ENCODE peak calls at places on chromosomes 13 and 19, in six cellular contexts. Q, K, P, M, G and W are unnamed samples.

GRCh38 chr19:49469828-49470614 is 4.0 kb upstream of the FLT3LG start:
- DNase-seq in Q (no peak), K (no peak), P (no peak), M (no peak), G (peak), W (no peak)

GRCh38 chr19:39181500-39182173 is 15.1 kb upstream of the NCCRP1 start:
- DNase-seq in Q (no peak), K (no peak), P (no peak), M (no peak), G (no peak), W (no peak)

GRCh38 chr19:11382898-11383705 is 1.0 kb downstream of the EPOR start:
- DNase-seq in Q (peak), K (peak), P (peak), M (no peak), G (peak), W (peak)

GRCh38 chr19:32858559-32858958 is 11.0 kb downstream of the SLC7A9 start:
- DNase-seq in Q (no peak), K (no peak), P (no peak), M (no peak), G (no peak), W (no peak)

GRCh38 chr13:23147827-23148226 is 33.0 kb upstream of the SGCG start:
- DNase-seq in Q (peak), K (no peak), P (no peak), M (no peak), G (no peak), W (no peak)

GRCh38 chr19:56660381-56661105 is 11.0 kb downstream of the ZNF835 start:
- DNase-seq in Q (no peak), K (no peak), P (peak), M (no peak), G (no peak), W (no peak)

GRCh38 chr19:19463348-19464117 is 51.8 kb downstream of the TSSK6 start:
- DNase-seq in Q (no peak), K (peak), P (peak), M (no peak), G (no peak), W (no peak)

GRCh38 chr19:34575206-34575605 is 93.6 kb downstream of the WTIP start:
- DNase-seq in Q (peak), K (no peak), P (no peak), M (no peak), G (no peak), W (no peak)

GRCh38 chr13:48749144-48749543 is 95.4 kb downstream of the CYSLTR2 start:
- DNase-seq in Q (no peak), K (no peak), P (peak), M (no peak), G (no peak), W (no peak)

GRCh38 chr13:32278456-32278855 is 36.7 kb downstream of the ZAR1L start:
- DNase-seq in Q (no peak), K (no peak), P (peak), M (no peak), G (no peak), W (no peak)

DNA sequence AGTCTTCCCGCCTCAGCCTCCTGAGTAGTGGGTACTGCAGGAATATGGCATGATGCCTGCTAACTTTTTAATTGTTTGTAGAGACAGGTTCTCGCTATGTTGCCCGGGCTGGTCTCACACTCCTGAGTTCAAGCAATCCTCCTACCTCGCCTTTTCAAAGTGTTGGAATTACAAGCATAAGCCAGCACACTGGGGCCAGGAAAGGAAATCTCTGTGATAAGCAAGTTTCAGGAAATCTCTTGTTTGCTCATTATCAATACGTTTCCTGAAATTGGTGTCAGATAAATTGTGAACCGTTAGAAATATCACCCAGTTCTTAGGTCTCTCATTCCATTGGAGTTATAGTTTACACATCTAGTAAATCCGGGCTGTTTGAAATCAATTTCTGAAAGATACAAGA is 14.2 kb downstream of the WBP4 start:
- DNase-seq in Q (no peak), K (no peak), P (no peak), M (no peak), G (no peak), W (no peak)
- TF ChIP-seq CTCF in Q (no peak), K (no peak), P (no peak), M (no peak), G (no peak), W (no peak)

DNA sequence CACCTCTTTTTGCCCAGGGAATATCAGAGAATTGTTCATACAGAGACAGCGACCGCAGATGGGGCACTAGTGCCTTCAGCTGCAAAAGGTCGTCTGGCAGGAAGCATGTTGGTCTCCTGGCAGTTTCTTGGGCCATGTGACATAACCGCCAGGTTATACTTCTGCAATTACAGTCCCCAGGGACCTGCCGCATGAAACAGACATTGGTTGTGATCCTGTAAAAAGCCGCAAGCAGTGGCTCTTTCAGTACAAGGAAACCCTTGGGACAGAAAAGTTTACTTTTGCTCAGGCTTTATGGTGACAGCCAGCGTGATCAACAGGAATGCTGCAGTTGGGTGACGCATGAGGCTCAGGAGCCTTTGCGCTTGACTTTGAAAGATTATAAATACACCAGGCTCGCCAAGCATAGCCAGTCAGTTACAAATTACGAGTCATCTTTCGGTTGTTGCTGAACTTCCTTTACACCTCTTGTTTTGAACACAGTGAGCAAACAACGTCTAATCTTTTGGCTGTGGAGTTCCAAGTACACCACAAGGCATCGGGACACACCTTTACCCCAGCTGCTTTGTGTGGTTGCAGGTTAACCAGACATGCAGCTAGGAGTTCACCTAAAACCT is 50.5 kb upstream of the UBE2L5 start:
- DNase-seq in Q (no peak), K (no peak), P (peak), M (no peak), G (peak), W (peak)
- H3K4me3 ChIP-seq in Q (no peak), K (no peak), P (no peak), M (no peak), G (no peak), W (no peak)

GRCh38 chr19:14048439-14049153 is 13.3 kb downstream of the PALM3 start:
- DNase-seq in Q (peak), K (no peak), P (peak), M (no peak), G (peak), W (peak)
- TF ChIP-seq CTCF in Q (peak), K (peak), P (peak), M (peak), G (no peak), W (peak)

GRCh38 chr19:2253106-2254051 is 2.8 kb downstream of the JSRP1 start:
- DNase-seq in Q (peak), K (no peak), P (no peak), M (no peak), G (no peak), W (peak)
- H3K4me3 ChIP-seq in Q (peak), K (no peak), P (no peak), M (no peak), G (peak), W (no peak)